ENCODE peak calls at places on chromosomes 11 and 22, in eight cellular contexts. V is brain microvascular endothelial cell, P is hepatocyte, H is neural progenitor cell, S is ovary, I is cardiac muscle cell, C is tibial nerve, W is suprapubic skin. B is an unnamed sample.

GRCh38 chr11:17791144-17791543 is 56.6 kb downstream of the KCNC1 start:
- DNase-seq in I (no peak), S (no peak), P (no peak), V (no peak), H (no peak), C (no peak), W (no peak), B (no peak)

GRCh38 chr11:80165763-80166162 is 724.9 kb upstream of the TENM4 start:
- DNase-seq in H (no peak), S (no peak), I (no peak), W (no peak), P (no peak), C (no peak), V (peak), B (no peak)

GRCh38 chr11:6315811-6316425 is 4.4 kb downstream of the CAVIN3 start:
- DNase-seq in I (peak), P (peak), V (peak), W (peak), C (peak), H (peak), S (peak), B (no peak)

GRCh38 chr11:18203723-18204122 is 31.1 kb downstream of the MRGPRX4 start:
- DNase-seq in C (no peak), W (no peak), V (peak), P (peak), S (no peak), H (peak), I (peak), B (peak)

GRCh38 chr11:62266558-62266957 is 3.4 kb upstream of the SCGB2A2 start:
- DNase-seq in H (no peak), P (no peak), S (no peak), C (no peak), I (no peak), V (no peak), W (no peak), B (no peak)

GRCh38 chr22:41341012-41341411 is 39.7 kb downstream of the ZC3H7B start:
- DNase-seq in W (no peak), C (no peak), V (no peak), S (no peak), H (no peak), P (no peak), I (no peak), B (no peak)

GRCh38 chr11:57529012-57529411 is 1.5 kb downstream of the TIMM10 start:
- DNase-seq in H (no peak), W (no peak), S (no peak), P (no peak), I (no peak), V (no peak), C (no peak), B (no peak)

GRCh38 chr11:75193711-75194110 is 42.8 kb downstream of the SLCO2B1 start:
- DNase-seq in V (no peak), I (no peak), P (no peak), C (no peak), H (no peak), S (no peak), W (no peak), B (no peak)

GRCh38 chr11:110897035-110897434 is 184.8 kb upstream of the ARHGAP20 start:
- DNase-seq in W (no peak), V (peak), P (no peak), C (no peak), H (no peak), I (peak), S (no peak), B (peak)

GRCh38 chr11:61160487-61161189 is 588 bp downstream of the VPS37C start:
- DNase-seq in S (no peak), V (no peak), I (no peak), P (no peak), H (no peak), C (peak), W (no peak), B (no peak)

GRCh38 chr11:132943737-132944556 is 588.4 kb downstream of the OPCML start:
- DNase-seq in H (peak), I (no peak), W (no peak), P (peak), V (no peak), C (no peak), S (no peak), B (no peak)

GRCh38 chr22:49973018-49973965 is 12.7 kb downstream of the PIM3 start:
- DNase-seq in P (no peak), W (no peak), S (no peak), C (no peak), I (peak), H (no peak), V (no peak), B (no peak)

GRCh38 chr11:116792869-116793475 is 1.3 kb upstream of the APOA5 start:
- DNase-seq in W (no peak), C (no peak), V (peak), P (no peak), I (no peak), H (no peak), S (no peak), B (peak)

GRCh38 chr22:44710474-44711235 is 8.7 kb downstream of the PRR5 start:
- DNase-seq in C (no peak), V (no peak), H (no peak), S (no peak), P (no peak), I (no peak), W (no peak), B (no peak)

GRCh38 chr22:42978453-42979103 is 36.4 kb downstream of the PACSIN2 start:
- DNase-seq in V (no peak), C (no peak), P (no peak), H (peak), S (no peak), W (peak), I (peak), B (no peak)

GRCh38 chr11:5232150-5232549 is 2.1 kb downstream of the HBD start:
- DNase-seq in I (no peak), C (no peak), S (no peak), W (no peak), P (no peak), H (no peak), V (no peak), B (no peak)

GRCh38 chr11:130612291-130612802 is 163.9 kb downstream of the ADAMTS15 start:
- DNase-seq in H (no peak), S (no peak), W (no peak), V (no peak), P (no peak), C (no peak), I (peak), B (no peak)

GRCh38 chr11:127073621-127074020 is 73.1 kb upstream of the KIRREL3 start:
- DNase-seq in W (no peak), P (no peak), I (no peak), C (no peak), H (no peak), S (no peak), V (no peak), B (no peak)

GRCh38 chr11:45098929-45099328 is 47.5 kb upstream of the PRDM11 start:
- DNase-seq in V (no peak), I (no peak), C (no peak), W (no peak), H (no peak), P (peak), S (no peak), B (no peak)

GRCh38 chr11:393219-394033 is 583 bp upstream of the PKP3 start:
- DNase-seq in C (no peak), S (no peak), P (peak), H (no peak), V (peak), W (no peak), I (peak), B (no peak)

GRCh38 chr11:130208241-130209127 is 48.9 kb downstream of the ST14 start:
- DNase-seq in C (no peak), H (no peak), V (no peak), P (no peak), I (no peak), S (peak), W (peak), B (no peak)

GRCh38 chr11:110362916-110363574 is 66.6 kb upstream of the RDX start:
- DNase-seq in C (no peak), H (peak), S (no peak), W (no peak), P (peak), V (peak), I (peak), B (no peak)

GRCh38 chr11:134656861-134657540 is 245.0 kb upstream of the B3GAT1 start:
- DNase-seq in C (no peak), W (no peak), I (no peak), S (no peak), V (no peak), P (no peak), H (no peak), B (no peak)

GRCh38 chr11:134664863-134665535 is 253.0 kb upstream of the B3GAT1 start:
- DNase-seq in P (no peak), W (no peak), S (no peak), I (no peak), C (no peak), V (no peak), H (no peak), B (no peak)

GRCh38 chr11:22337571-22338464 is at the start of gene SLC17A6:
- DNase-seq in S (no peak), W (no peak), P (peak), I (peak), V (peak), H (peak), C (no peak), B (peak)

GRCh38 chr11:64848779-64849599 is 4.5 kb upstream of the CDC42BPG start:
- DNase-seq in C (no peak), I (no peak), H (peak), P (peak), W (no peak), V (no peak), S (no peak), B (no peak)

GRCh38 chr22:45911601-45912271 is 65.2 kb downstream of the WNT7B start:
- DNase-seq in H (no peak), S (no peak), P (no peak), C (peak), I (peak), V (no peak), W (no peak), B (no peak)
- TF ChIP-seq CTCF in H (no peak), S (no peak), P (no peak), C (no peak), I (no peak), V (no peak), W (no peak), B (no peak)

GRCh38 chr11:125494601-125494986 is 1.5 kb downstream of the FEZ1 start:
- DNase-seq in S (no peak), P (no peak), H (peak), W (no peak), V (no peak), I (peak), C (no peak), B (no peak)
- H3K4me3 ChIP-seq in S (peak), P (peak), H (peak), W (peak), V (peak), I (peak), C (peak), B (peak)

GRCh38 chr11:106276859-106277436 is 199.5 kb downstream of the AASDHPPT start:
- DNase-seq in H (peak), V (no peak), P (no peak), W (no peak), S (no peak), I (peak), C (no peak), B (no peak)
- TF ChIP-seq CTCF in H (peak), V (peak), P (peak), W (no peak), S (no peak), I (peak), C (no peak), B (peak)

GRCh38 chr11:119371067-119371601 is 10.4 kb downstream of the USP2 start:
- DNase-seq in S (no peak), P (no peak), I (no peak), C (no peak), W (no peak), V (no peak), H (no peak), B (no peak)
- H3K4me3 ChIP-seq in S (no peak), P (no peak), I (no peak), C (no peak), W (no peak), V (no peak), H (no peak), B (no peak)

DNA sequence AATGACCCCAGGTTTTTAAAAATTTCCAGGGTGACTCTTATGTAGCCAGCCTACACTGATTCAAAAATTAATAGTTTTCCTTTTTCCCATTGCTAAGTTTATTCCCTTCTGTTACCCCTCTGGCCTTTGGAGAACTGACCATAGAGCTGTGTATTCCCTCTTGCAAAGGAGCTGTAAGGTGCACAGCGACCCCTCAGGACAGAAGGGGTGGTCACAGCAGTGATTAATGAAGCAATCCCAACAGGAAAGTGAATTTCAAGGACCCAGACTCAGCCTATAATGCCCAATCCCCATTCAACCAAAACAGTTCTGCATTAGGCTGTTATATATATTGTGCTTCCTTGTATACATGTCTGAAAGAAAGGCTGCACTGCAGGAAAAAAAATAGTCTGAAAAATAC is 147.1 kb downstream of the WT1 start:
- DNase-seq in H (peak), I (no peak), S (no peak), W (no peak), P (no peak), C (no peak), V (no peak), B (no peak)
- TF ChIP-seq CTCF in H (peak), I (no peak), S (no peak), W (no peak), P (no peak), C (no peak), V (peak), B (no peak)

DNA sequence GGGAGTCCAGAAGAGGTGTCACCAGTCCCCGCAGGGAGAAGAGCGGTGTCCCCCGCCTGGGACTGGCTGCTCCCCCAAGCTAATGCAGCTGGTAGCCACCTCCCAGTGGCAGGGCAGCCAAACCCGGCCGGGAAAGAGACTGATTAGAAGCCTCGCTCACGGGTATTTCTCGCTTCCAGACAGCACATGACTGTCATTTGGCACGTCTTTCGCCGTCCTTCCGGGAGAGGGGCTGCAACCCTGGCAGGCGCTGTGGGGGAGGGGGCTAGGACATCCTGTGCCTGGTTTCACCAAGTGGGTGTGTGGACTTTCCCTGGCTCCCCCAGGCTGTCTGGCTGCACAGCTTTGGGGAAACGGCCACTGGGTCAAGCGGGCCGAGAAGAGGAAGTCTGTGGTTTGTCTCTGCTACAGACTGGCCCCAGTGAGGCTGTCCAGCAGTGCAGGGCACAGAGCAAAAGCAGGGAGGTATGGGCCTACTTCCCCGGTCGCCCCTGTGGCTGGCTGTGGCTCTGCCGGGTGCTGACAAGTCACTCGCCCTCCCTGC is 3.8 kb downstream of the CD81 start:
- DNase-seq in V (no peak), C (peak), H (no peak), I (peak), P (no peak), S (peak), W (peak), B (no peak)
- H3K4me3 ChIP-seq in V (no peak), C (no peak), H (no peak), I (no peak), P (no peak), S (no peak), W (peak), B (peak)

GRCh38 chr11:12380565-12381325 is 3.4 kb downstream of the PARVA start:
- DNase-seq in H (no peak), V (no peak), I (no peak), W (no peak), S (no peak), C (no peak), P (no peak), B (no peak)

GRCh38 chr11:12377106-12377823 is at the start of gene PARVA:
- DNase-seq in I (peak), W (peak), V (peak), P (peak), C (peak), S (peak), H (peak), B (peak)

GRCh38 chr11:12381875-12382274 is 4.5 kb downstream of the PARVA start:
- DNase-seq in V (no peak), H (no peak), W (no peak), C (no peak), P (no peak), I (no peak), S (no peak), B (no peak)

GRCh38 chr11:12376259-12376971 is 956 bp upstream of the PARVA start:
- DNase-seq in P (peak), W (no peak), C (peak), V (peak), I (peak), H (peak), S (peak), B (peak)

GRCh38 chr11:12377824-12378593 is 638 bp downstream of the PARVA start:
- DNase-seq in I (peak), C (peak), P (peak), S (peak), V (peak), H (peak), W (peak), B (peak)
- TF ChIP-seq CTCF in I (peak), C (peak), P (peak), S (peak), V (no peak), H (peak), W (no peak), B (no peak)

GRCh38 chr22:27776410-27776958 is 25.1 kb downstream of the MN1 start:
- DNase-seq in C (no peak), I (no peak), W (no peak), H (peak), S (no peak), P (no peak), V (no peak), B (no peak)
- H3K4me3 ChIP-seq in C (no peak), I (no peak), W (no peak), H (peak), S (no peak), P (no peak), V (no peak), B (no peak)

B was measured in HFF-Myc.